ENCODE peak calls at places on chromosome 21, in nine cellular contexts. One of them, this sample, is unnamed.

GRCh38 chr21:26715878-26716506 is 129.2 kb downstream of the ADAMTS1 start:
- DNase-seq in stimulated activated effector memory CD8-positive, alpha-beta T cell treated with anti-CD3 and anti-CD28 coated beads, Interleukin-12 subunit alpha, Interleukin-12 subunit beta, amount 100 ng/mL, for 72 hours: no peak
- DNase-seq in occipital lobe: peak
- DNase-seq in CD14-positive monocyte: no peak
- DNase-seq in activated T-cell treated with anti-CD3 and anti-CD28 coated beads, Interleukin-2, amount 50 U/mL, for 1 hour: no peak
- DNase-seq in activated naive CD8-positive, alpha-beta T cell treated with anti-CD3 and anti-CD28 coated beads for 36 hours: peak
- DNase-seq in iPS DF 6.9: peak
- DNase-seq in T-helper 9 cell: no peak
- DNase-seq in stimulated activated CD8-positive, alpha-beta memory T cell treated with anti-CD3 and anti-CD28 coated beads, Interleukin-2, amount 100 ng/mL, for 48 hours: no peak
- DNase-seq in this sample: no peak

GRCh38 chr21:45865106-45865835 is 116.3 kb upstream of the COL6A1 start:
- DNase-seq in stimulated activated effector memory CD8-positive, alpha-beta T cell treated with anti-CD3 and anti-CD28 coated beads, Interleukin-12 subunit alpha, Interleukin-12 subunit beta, amount 100 ng/mL, for 72 hours: no peak
- DNase-seq in occipital lobe: no peak
- DNase-seq in CD14-positive monocyte: no peak
- DNase-seq in activated T-cell treated with anti-CD3 and anti-CD28 coated beads, Interleukin-2, amount 50 U/mL, for 1 hour: peak
- DNase-seq in activated naive CD8-positive, alpha-beta T cell treated with anti-CD3 and anti-CD28 coated beads for 36 hours: no peak
- DNase-seq in iPS DF 6.9: no peak
- DNase-seq in T-helper 9 cell: no peak
- DNase-seq in stimulated activated CD8-positive, alpha-beta memory T cell treated with anti-CD3 and anti-CD28 coated beads, Interleukin-2, amount 100 ng/mL, for 48 hours: no peak
- DNase-seq in this sample: no peak

GRCh38 chr21:29332461-29333354 is 34.0 kb downstream of the BACH1 start:
- DNase-seq in stimulated activated effector memory CD8-positive, alpha-beta T cell treated with anti-CD3 and anti-CD28 coated beads, Interleukin-12 subunit alpha, Interleukin-12 subunit beta, amount 100 ng/mL, for 72 hours: no peak
- DNase-seq in occipital lobe: no peak
- DNase-seq in CD14-positive monocyte: no peak
- DNase-seq in activated T-cell treated with anti-CD3 and anti-CD28 coated beads, Interleukin-2, amount 50 U/mL, for 1 hour: no peak
- DNase-seq in activated naive CD8-positive, alpha-beta T cell treated with anti-CD3 and anti-CD28 coated beads for 36 hours: no peak
- DNase-seq in iPS DF 6.9: no peak
- DNase-seq in T-helper 9 cell: no peak
- DNase-seq in stimulated activated CD8-positive, alpha-beta memory T cell treated with anti-CD3 and anti-CD28 coated beads, Interleukin-2, amount 100 ng/mL, for 48 hours: no peak
- DNase-seq in this sample: no peak

GRCh38 chr21:38140192-38140905 is 116.4 kb upstream of the KCNJ15 start:
- DNase-seq in stimulated activated effector memory CD8-positive, alpha-beta T cell treated with anti-CD3 and anti-CD28 coated beads, Interleukin-12 subunit alpha, Interleukin-12 subunit beta, amount 100 ng/mL, for 72 hours: no peak
- DNase-seq in occipital lobe: no peak
- DNase-seq in CD14-positive monocyte: no peak
- DNase-seq in activated T-cell treated with anti-CD3 and anti-CD28 coated beads, Interleukin-2, amount 50 U/mL, for 1 hour: no peak
- DNase-seq in activated naive CD8-positive, alpha-beta T cell treated with anti-CD3 and anti-CD28 coated beads for 36 hours: no peak
- DNase-seq in iPS DF 6.9: no peak
- DNase-seq in T-helper 9 cell: no peak
- DNase-seq in stimulated activated CD8-positive, alpha-beta memory T cell treated with anti-CD3 and anti-CD28 coated beads, Interleukin-2, amount 100 ng/mL, for 48 hours: no peak
- DNase-seq in this sample: no peak

GRCh38 chr21:39484711-39485264 is 33.0 kb downstream of the SH3BGR start:
- DNase-seq in stimulated activated effector memory CD8-positive, alpha-beta T cell treated with anti-CD3 and anti-CD28 coated beads, Interleukin-12 subunit alpha, Interleukin-12 subunit beta, amount 100 ng/mL, for 72 hours: no peak
- DNase-seq in occipital lobe: no peak
- DNase-seq in CD14-positive monocyte: no peak
- DNase-seq in activated T-cell treated with anti-CD3 and anti-CD28 coated beads, Interleukin-2, amount 50 U/mL, for 1 hour: no peak
- DNase-seq in activated naive CD8-positive, alpha-beta T cell treated with anti-CD3 and anti-CD28 coated beads for 36 hours: no peak
- DNase-seq in iPS DF 6.9: no peak
- DNase-seq in T-helper 9 cell: no peak
- DNase-seq in stimulated activated CD8-positive, alpha-beta memory T cell treated with anti-CD3 and anti-CD28 coated beads, Interleukin-2, amount 100 ng/mL, for 48 hours: no peak
- DNase-seq in this sample: no peak

GRCh38 chr21:43306391-43306790 is 120.5 kb downstream of the SIK1 start:
- DNase-seq in stimulated activated effector memory CD8-positive, alpha-beta T cell treated with anti-CD3 and anti-CD28 coated beads, Interleukin-12 subunit alpha, Interleukin-12 subunit beta, amount 100 ng/mL, for 72 hours: no peak
- DNase-seq in occipital lobe: no peak
- DNase-seq in CD14-positive monocyte: no peak
- DNase-seq in activated T-cell treated with anti-CD3 and anti-CD28 coated beads, Interleukin-2, amount 50 U/mL, for 1 hour: no peak
- DNase-seq in activated naive CD8-positive, alpha-beta T cell treated with anti-CD3 and anti-CD28 coated beads for 36 hours: no peak
- DNase-seq in iPS DF 6.9: no peak
- DNase-seq in T-helper 9 cell: no peak
- DNase-seq in stimulated activated CD8-positive, alpha-beta memory T cell treated with anti-CD3 and anti-CD28 coated beads, Interleukin-2, amount 100 ng/mL, for 48 hours: no peak
- DNase-seq in this sample: no peak

GRCh38 chr21:26587621-26588260 is 14.7 kb upstream of the CYYR1 start:
- DNase-seq in stimulated activated effector memory CD8-positive, alpha-beta T cell treated with anti-CD3 and anti-CD28 coated beads, Interleukin-12 subunit alpha, Interleukin-12 subunit beta, amount 100 ng/mL, for 72 hours: no peak
- DNase-seq in occipital lobe: no peak
- DNase-seq in CD14-positive monocyte: no peak
- DNase-seq in activated T-cell treated with anti-CD3 and anti-CD28 coated beads, Interleukin-2, amount 50 U/mL, for 1 hour: no peak
- DNase-seq in activated naive CD8-positive, alpha-beta T cell treated with anti-CD3 and anti-CD28 coated beads for 36 hours: no peak
- DNase-seq in iPS DF 6.9: no peak
- DNase-seq in T-helper 9 cell: no peak
- DNase-seq in stimulated activated CD8-positive, alpha-beta memory T cell treated with anti-CD3 and anti-CD28 coated beads, Interleukin-2, amount 100 ng/mL, for 48 hours: no peak
- DNase-seq in this sample: no peak

GRCh38 chr21:42105916-42106315 is 34.8 kb downstream of the UMODL1 start:
- DNase-seq in stimulated activated effector memory CD8-positive, alpha-beta T cell treated with anti-CD3 and anti-CD28 coated beads, Interleukin-12 subunit alpha, Interleukin-12 subunit beta, amount 100 ng/mL, for 72 hours: no peak
- DNase-seq in occipital lobe: no peak
- DNase-seq in CD14-positive monocyte: no peak
- DNase-seq in activated T-cell treated with anti-CD3 and anti-CD28 coated beads, Interleukin-2, amount 50 U/mL, for 1 hour: no peak
- DNase-seq in activated naive CD8-positive, alpha-beta T cell treated with anti-CD3 and anti-CD28 coated beads for 36 hours: no peak
- DNase-seq in iPS DF 6.9: no peak
- DNase-seq in T-helper 9 cell: no peak
- DNase-seq in stimulated activated CD8-positive, alpha-beta memory T cell treated with anti-CD3 and anti-CD28 coated beads, Interleukin-2, amount 100 ng/mL, for 48 hours: no peak
- DNase-seq in this sample: no peak

GRCh38 chr21:39633043-39633442 is 20.3 kb downstream of the B3GALT5 start:
- DNase-seq in stimulated activated effector memory CD8-positive, alpha-beta T cell treated with anti-CD3 and anti-CD28 coated beads, Interleukin-12 subunit alpha, Interleukin-12 subunit beta, amount 100 ng/mL, for 72 hours: no peak
- DNase-seq in occipital lobe: no peak
- DNase-seq in CD14-positive monocyte: no peak
- DNase-seq in activated T-cell treated with anti-CD3 and anti-CD28 coated beads, Interleukin-2, amount 50 U/mL, for 1 hour: no peak
- DNase-seq in activated naive CD8-positive, alpha-beta T cell treated with anti-CD3 and anti-CD28 coated beads for 36 hours: no peak
- DNase-seq in iPS DF 6.9: no peak
- DNase-seq in T-helper 9 cell: no peak
- DNase-seq in stimulated activated CD8-positive, alpha-beta memory T cell treated with anti-CD3 and anti-CD28 coated beads, Interleukin-2, amount 100 ng/mL, for 48 hours: no peak
- DNase-seq in this sample: no peak

GRCh38 chr21:44931137-44931500 is 8.7 kb upstream of the SLX9 start:
- DNase-seq in stimulated activated effector memory CD8-positive, alpha-beta T cell treated with anti-CD3 and anti-CD28 coated beads, Interleukin-12 subunit alpha, Interleukin-12 subunit beta, amount 100 ng/mL, for 72 hours: no peak
- DNase-seq in occipital lobe: no peak
- DNase-seq in CD14-positive monocyte: no peak
- DNase-seq in activated T-cell treated with anti-CD3 and anti-CD28 coated beads, Interleukin-2, amount 50 U/mL, for 1 hour: peak
- DNase-seq in activated naive CD8-positive, alpha-beta T cell treated with anti-CD3 and anti-CD28 coated beads for 36 hours: peak
- DNase-seq in iPS DF 6.9: no peak
- DNase-seq in T-helper 9 cell: no peak
- DNase-seq in stimulated activated CD8-positive, alpha-beta memory T cell treated with anti-CD3 and anti-CD28 coated beads, Interleukin-2, amount 100 ng/mL, for 48 hours: no peak
- DNase-seq in this sample: no peak

GRCh38 chr21:42539342-42539741 is 25.7 kb downstream of the SLC37A1 start:
- DNase-seq in stimulated activated effector memory CD8-positive, alpha-beta T cell treated with anti-CD3 and anti-CD28 coated beads, Interleukin-12 subunit alpha, Interleukin-12 subunit beta, amount 100 ng/mL, for 72 hours: no peak
- DNase-seq in occipital lobe: no peak
- DNase-seq in CD14-positive monocyte: no peak
- DNase-seq in activated T-cell treated with anti-CD3 and anti-CD28 coated beads, Interleukin-2, amount 50 U/mL, for 1 hour: no peak
- DNase-seq in activated naive CD8-positive, alpha-beta T cell treated with anti-CD3 and anti-CD28 coated beads for 36 hours: no peak
- DNase-seq in iPS DF 6.9: no peak
- DNase-seq in T-helper 9 cell: no peak
- DNase-seq in stimulated activated CD8-positive, alpha-beta memory T cell treated with anti-CD3 and anti-CD28 coated beads, Interleukin-2, amount 100 ng/mL, for 48 hours: no peak
- DNase-seq in this sample: no peak

GRCh38 chr21:45871616-45872236 is 109.8 kb upstream of the COL6A1 start:
- DNase-seq in stimulated activated effector memory CD8-positive, alpha-beta T cell treated with anti-CD3 and anti-CD28 coated beads, Interleukin-12 subunit alpha, Interleukin-12 subunit beta, amount 100 ng/mL, for 72 hours: no peak
- DNase-seq in occipital lobe: no peak
- DNase-seq in CD14-positive monocyte: no peak
- DNase-seq in activated T-cell treated with anti-CD3 and anti-CD28 coated beads, Interleukin-2, amount 50 U/mL, for 1 hour: no peak
- DNase-seq in activated naive CD8-positive, alpha-beta T cell treated with anti-CD3 and anti-CD28 coated beads for 36 hours: no peak
- DNase-seq in iPS DF 6.9: no peak
- DNase-seq in T-helper 9 cell: no peak
- DNase-seq in stimulated activated CD8-positive, alpha-beta memory T cell treated with anti-CD3 and anti-CD28 coated beads, Interleukin-2, amount 100 ng/mL, for 48 hours: no peak
- DNase-seq in this sample: no peak

GRCh38 chr21:15706686-15707085 is 23.1 kb upstream of the USP25 start:
- DNase-seq in stimulated activated effector memory CD8-positive, alpha-beta T cell treated with anti-CD3 and anti-CD28 coated beads, Interleukin-12 subunit alpha, Interleukin-12 subunit beta, amount 100 ng/mL, for 72 hours: no peak
- DNase-seq in occipital lobe: no peak
- DNase-seq in CD14-positive monocyte: no peak
- DNase-seq in activated T-cell treated with anti-CD3 and anti-CD28 coated beads, Interleukin-2, amount 50 U/mL, for 1 hour: no peak
- DNase-seq in activated naive CD8-positive, alpha-beta T cell treated with anti-CD3 and anti-CD28 coated beads for 36 hours: no peak
- DNase-seq in iPS DF 6.9: no peak
- DNase-seq in T-helper 9 cell: no peak
- DNase-seq in stimulated activated CD8-positive, alpha-beta memory T cell treated with anti-CD3 and anti-CD28 coated beads, Interleukin-2, amount 100 ng/mL, for 48 hours: no peak
- DNase-seq in this sample: no peak

GRCh38 chr21:45735259-45736000 is 91.9 kb downstream of the PCBP3 start:
- DNase-seq in stimulated activated effector memory CD8-positive, alpha-beta T cell treated with anti-CD3 and anti-CD28 coated beads, Interleukin-12 subunit alpha, Interleukin-12 subunit beta, amount 100 ng/mL, for 72 hours: no peak
- DNase-seq in occipital lobe: no peak
- DNase-seq in CD14-positive monocyte: no peak
- DNase-seq in activated T-cell treated with anti-CD3 and anti-CD28 coated beads, Interleukin-2, amount 50 U/mL, for 1 hour: no peak
- DNase-seq in activated naive CD8-positive, alpha-beta T cell treated with anti-CD3 and anti-CD28 coated beads for 36 hours: no peak
- DNase-seq in iPS DF 6.9: no peak
- DNase-seq in T-helper 9 cell: no peak
- DNase-seq in stimulated activated CD8-positive, alpha-beta memory T cell treated with anti-CD3 and anti-CD28 coated beads, Interleukin-2, amount 100 ng/mL, for 48 hours: no peak
- DNase-seq in this sample: no peak

GRCh38 chr21:32705139-32705538 is 22.7 kb downstream of the SYNJ1 start:
- DNase-seq in stimulated activated effector memory CD8-positive, alpha-beta T cell treated with anti-CD3 and anti-CD28 coated beads, Interleukin-12 subunit alpha, Interleukin-12 subunit beta, amount 100 ng/mL, for 72 hours: no peak
- DNase-seq in occipital lobe: no peak
- DNase-seq in CD14-positive monocyte: no peak
- DNase-seq in activated T-cell treated with anti-CD3 and anti-CD28 coated beads, Interleukin-2, amount 50 U/mL, for 1 hour: no peak
- DNase-seq in activated naive CD8-positive, alpha-beta T cell treated with anti-CD3 and anti-CD28 coated beads for 36 hours: no peak
- DNase-seq in iPS DF 6.9: no peak
- DNase-seq in T-helper 9 cell: no peak
- DNase-seq in stimulated activated CD8-positive, alpha-beta memory T cell treated with anti-CD3 and anti-CD28 coated beads, Interleukin-2, amount 100 ng/mL, for 48 hours: no peak
- DNase-seq in this sample: no peak

GRCh38 chr21:22764222-22764621 is 1766.0 kb downstream of the NCAM2 start:
- DNase-seq in stimulated activated effector memory CD8-positive, alpha-beta T cell treated with anti-CD3 and anti-CD28 coated beads, Interleukin-12 subunit alpha, Interleukin-12 subunit beta, amount 100 ng/mL, for 72 hours: no peak
- DNase-seq in occipital lobe: no peak
- DNase-seq in CD14-positive monocyte: no peak
- DNase-seq in activated T-cell treated with anti-CD3 and anti-CD28 coated beads, Interleukin-2, amount 50 U/mL, for 1 hour: no peak
- DNase-seq in activated naive CD8-positive, alpha-beta T cell treated with anti-CD3 and anti-CD28 coated beads for 36 hours: no peak
- DNase-seq in iPS DF 6.9: no peak
- DNase-seq in T-helper 9 cell: no peak
- DNase-seq in stimulated activated CD8-positive, alpha-beta memory T cell treated with anti-CD3 and anti-CD28 coated beads, Interleukin-2, amount 100 ng/mL, for 48 hours: no peak
- DNase-seq in this sample: no peak

GRCh38 chr21:46295996-46296752 is 10.0 kb downstream of the YBEY start:
- DNase-seq in stimulated activated effector memory CD8-positive, alpha-beta T cell treated with anti-CD3 and anti-CD28 coated beads, Interleukin-12 subunit alpha, Interleukin-12 subunit beta, amount 100 ng/mL, for 72 hours: no peak
- DNase-seq in occipital lobe: peak
- DNase-seq in CD14-positive monocyte: peak
- DNase-seq in activated T-cell treated with anti-CD3 and anti-CD28 coated beads, Interleukin-2, amount 50 U/mL, for 1 hour: peak
- DNase-seq in activated naive CD8-positive, alpha-beta T cell treated with anti-CD3 and anti-CD28 coated beads for 36 hours: peak
- DNase-seq in iPS DF 6.9: no peak
- DNase-seq in T-helper 9 cell: no peak
- DNase-seq in stimulated activated CD8-positive, alpha-beta memory T cell treated with anti-CD3 and anti-CD28 coated beads, Interleukin-2, amount 100 ng/mL, for 48 hours: peak
- DNase-seq in this sample: no peak

GRCh38 chr21:33171584-33172169 is 58.1 kb upstream of the IFNAR2 start:
- DNase-seq in stimulated activated effector memory CD8-positive, alpha-beta T cell treated with anti-CD3 and anti-CD28 coated beads, Interleukin-12 subunit alpha, Interleukin-12 subunit beta, amount 100 ng/mL, for 72 hours: no peak
- DNase-seq in occipital lobe: no peak
- DNase-seq in CD14-positive monocyte: no peak
- DNase-seq in activated T-cell treated with anti-CD3 and anti-CD28 coated beads, Interleukin-2, amount 50 U/mL, for 1 hour: no peak
- DNase-seq in activated naive CD8-positive, alpha-beta T cell treated with anti-CD3 and anti-CD28 coated beads for 36 hours: no peak
- DNase-seq in iPS DF 6.9: no peak
- DNase-seq in T-helper 9 cell: no peak
- DNase-seq in stimulated activated CD8-positive, alpha-beta memory T cell treated with anti-CD3 and anti-CD28 coated beads, Interleukin-2, amount 100 ng/mL, for 48 hours: no peak
- DNase-seq in this sample: no peak

GRCh38 chr21:14559144-14559543 is 13.0 kb upstream of the SAMSN1 start:
- DNase-seq in stimulated activated effector memory CD8-positive, alpha-beta T cell treated with anti-CD3 and anti-CD28 coated beads, Interleukin-12 subunit alpha, Interleukin-12 subunit beta, amount 100 ng/mL, for 72 hours: no peak
- DNase-seq in occipital lobe: no peak
- DNase-seq in CD14-positive monocyte: no peak
- DNase-seq in activated T-cell treated with anti-CD3 and anti-CD28 coated beads, Interleukin-2, amount 50 U/mL, for 1 hour: no peak
- DNase-seq in activated naive CD8-positive, alpha-beta T cell treated with anti-CD3 and anti-CD28 coated beads for 36 hours: no peak
- DNase-seq in iPS DF 6.9: no peak
- DNase-seq in T-helper 9 cell: no peak
- DNase-seq in stimulated activated CD8-positive, alpha-beta memory T cell treated with anti-CD3 and anti-CD28 coated beads, Interleukin-2, amount 100 ng/mL, for 48 hours: no peak
- DNase-seq in this sample: no peak

GRCh38 chr21:36377391-36377842 is 7.8 kb upstream of the CHAF1B start:
- DNase-seq in stimulated activated effector memory CD8-positive, alpha-beta T cell treated with anti-CD3 and anti-CD28 coated beads, Interleukin-12 subunit alpha, Interleukin-12 subunit beta, amount 100 ng/mL, for 72 hours: no peak
- DNase-seq in occipital lobe: no peak
- DNase-seq in CD14-positive monocyte: no peak
- DNase-seq in activated T-cell treated with anti-CD3 and anti-CD28 coated beads, Interleukin-2, amount 50 U/mL, for 1 hour: no peak
- DNase-seq in activated naive CD8-positive, alpha-beta T cell treated with anti-CD3 and anti-CD28 coated beads for 36 hours: no peak
- DNase-seq in iPS DF 6.9: no peak
- DNase-seq in T-helper 9 cell: no peak
- DNase-seq in stimulated activated CD8-positive, alpha-beta memory T cell treated with anti-CD3 and anti-CD28 coated beads, Interleukin-2, amount 100 ng/mL, for 48 hours: no peak
- DNase-seq in this sample: no peak

This sample was measured in stimulated activated CD4-positive, alpha-beta T cell treated with anti-CD3 and anti-CD28 coated beads, TNF-alpha, amount 100 ng/mL, for 48 hours.